ENCODE peak calls at places on chromosomes 7 and 10, in nine cellular contexts. T, C, H, G, I, Q, W, O and P are unnamed samples.

GRCh38 chr7:107644704-107645083 is 15.9 kb upstream of the SLC26A4 start:
- DNase-seq in O (no peak), I (no peak), C (no peak), Q (no peak), G (no peak), T (no peak), W (no peak), H (no peak), P (no peak)

GRCh38 chr10:61878411-61879051 is 23.0 kb upstream of the ARID5B start:
- DNase-seq in W (no peak), O (no peak), G (no peak), C (no peak), Q (no peak), H (no peak), I (no peak), T (no peak), P (no peak)

GRCh38 chr7:6209340-6209739 is 63.1 kb downstream of the CYTH3 start:
- DNase-seq in C (no peak), G (no peak), O (no peak), T (no peak), I (no peak), Q (no peak), W (no peak), H (no peak), P (no peak)

GRCh38 chr7:3439333-3440030 is 138.4 kb downstream of the SDK1 start:
- DNase-seq in T (peak; percentile 92), Q (no peak), O (no peak), G (peak; percentile 92), H (no peak), I (no peak), C (no peak), W (no peak), P (no peak)

GRCh38 chr7:5053175-5053574 is 7.5 kb downstream of the RBAK start:
- DNase-seq in H (no peak), G (no peak), T (no peak), C (no peak), Q (no peak), W (no peak), I (no peak), O (no peak), P (no peak)

GRCh38 chr10:132634241-132634946 is 96.8 kb downstream of the INPP5A start:
- DNase-seq in O (no peak), T (no peak), W (no peak), H (peak; percentile 68), Q (no peak), G (no peak), C (peak; percentile 15), I (no peak), P (peak; percentile 58)

GRCh38 chr7:68684246-68684850 is 913.9 kb upstream of the AUTS2 start:
- DNase-seq in O (no peak), C (no peak), H (no peak), I (no peak), T (no peak), G (no peak), W (no peak), Q (no peak), P (no peak)

GRCh38 chr10:59325116-59325515 is 37.2 kb downstream of the FAM13C start:
- DNase-seq in C (no peak), H (no peak), W (no peak), G (no peak), I (no peak), T (no peak), O (no peak), Q (no peak), P (no peak)

GRCh38 chr10:34152434-34152833 is 662.7 kb downstream of the PARD3 start:
- DNase-seq in Q (no peak), T (no peak), G (no peak), H (no peak), C (no peak), W (no peak), I (no peak), O (no peak), P (no peak)

GRCh38 chr7:14717711-14718304 is 184.7 kb downstream of the DGKB start:
- DNase-seq in Q (no peak), O (no peak), C (no peak), W (no peak), H (no peak), I (no peak), T (no peak), G (peak; percentile 38), P (no peak)

GRCh38 chr7:141928147-141928894 is 12.1 kb downstream of the OR9A4 start:
- DNase-seq in O (no peak), C (no peak), T (no peak), H (no peak), G (no peak), W (no peak), Q (no peak), I (no peak), P (no peak)

GRCh38 chr7:89283311-89283710 is 487.8 kb upstream of the TEX47 start:
- DNase-seq in G (no peak), C (no peak), W (no peak), H (no peak), I (no peak), Q (no peak), T (no peak), O (no peak), P (no peak)

GRCh38 chr7:75879771-75880184 is 944 bp downstream of the RHBDD2 start:
- DNase-seq in G (peak; percentile 54), I (peak; percentile 24), Q (no peak), W (no peak), C (no peak), T (peak; percentile 56), H (no peak), O (peak; percentile 67), P (no peak)

GRCh38 chr7:122006687-122007086 is 133.7 kb downstream of the PTPRZ1 start:
- DNase-seq in W (no peak), G (no peak), I (no peak), O (no peak), C (no peak), T (no peak), Q (no peak), H (no peak), P (no peak)

GRCh38 chr7:33773053-33773452 is 132.3 kb upstream of the BMPER start:
- DNase-seq in C (no peak), W (no peak), H (no peak), T (no peak), Q (peak; percentile 53), G (peak; percentile 76), I (no peak), O (no peak), P (no peak)

GRCh38 chr10:62327897-62328296 is 46.3 kb upstream of the ZNF365 start:
- DNase-seq in O (no peak), T (no peak), G (peak; percentile 79), Q (no peak), H (no peak), I (no peak), C (no peak), W (no peak), P (no peak)

GRCh38 chr7:39753823-39754325 is 130.5 kb downstream of the RALA start:
- DNase-seq in C (no peak), I (no peak), H (no peak), Q (no peak), O (no peak), G (no peak), T (no peak), W (no peak), P (no peak)

GRCh38 chr10:132134541-132135397 is 52.0 kb upstream of the DPYSL4 start:
- DNase-seq in T (no peak), I (no peak), C (peak; percentile 9), O (no peak), W (no peak), Q (no peak), H (no peak), G (no peak), P (no peak)

GRCh38 chr10:478471-479245 is 210.8 kb downstream of the DIP2C start:
- DNase-seq in I (no peak), O (no peak), Q (no peak), H (no peak), C (no peak), T (no peak), W (no peak), G (no peak), P (no peak)

GRCh38 chr10:80253266-80253962 is 36.0 kb downstream of the MAT1A start:
- DNase-seq in Q (no peak), W (no peak), C (no peak), O (no peak), T (no peak), G (peak; percentile 8), H (no peak), I (no peak), P (no peak)

GRCh38 chr10:74439213-74439612 is 288.2 kb downstream of the ADK start:
- DNase-seq in H (no peak), I (no peak), Q (no peak), O (no peak), G (no peak), W (no peak), C (no peak), T (no peak), P (no peak)

GRCh38 chr7:52287698-52288097 is 747.7 kb upstream of the POM121L12 start:
- DNase-seq in C (no peak), I (no peak), T (no peak), H (no peak), W (no peak), O (no peak), Q (no peak), G (no peak), P (no peak)

GRCh38 chr7:134946260-134946659 is 40.0 kb upstream of the AGBL3 start:
- DNase-seq in T (no peak), W (no peak), I (no peak), H (no peak), O (peak; percentile 18), Q (no peak), C (no peak), G (peak; percentile 50), P (no peak)

GRCh38 chr10:132942740-132943554 is 577 bp upstream of the CFAP46 start:
- DNase-seq in I (no peak), G (no peak), T (no peak), W (no peak), H (no peak), O (no peak), C (no peak), Q (no peak), P (no peak)

GRCh38 chr10:114087255-114087654 is 43.6 kb downstream of the ADRB1 start:
- DNase-seq in Q (no peak), I (no peak), O (no peak), H (no peak), G (no peak), W (no peak), C (no peak), T (no peak), P (no peak)

GRCh38 chr7:126574838-126575250 is 677.9 kb downstream of the GRM8 start:
- DNase-seq in I (no peak), Q (peak; percentile 16), T (peak; percentile 28), W (no peak), H (no peak), G (no peak), O (no peak), C (no peak), P (no peak)